ENCODE peak calls at places on chromosomes 6 and 20, in six cellular contexts. V is glutamatergic neuron; T is NB4; B is LoVo; D is stimulated activated CD4-positive, alpha-beta T cell treated with anti-CD3 and anti-CD28 coated beads, TNF-alpha, amount 100 ng/mL, for 1 hour; W is non-pigmented ciliary epithelial cell. J is an unnamed sample.

GRCh38 chr6:33064723-33065122 is 8.7 kb downstream of the HLA-DPA1 start:
- DNase-seq in W (no peak), V (no peak), B (no peak), T (no peak), D (no peak), J (no peak)

GRCh38 chr6:170110201-170111140 is 180.4 kb downstream of the DLL1 start:
- DNase-seq in B (no peak), V (no peak), W (no peak), D (no peak), T (no peak), J (no peak)

GRCh38 chr20:6636209-6637159 is 131.0 kb upstream of the BMP2 start:
- DNase-seq in V (no peak), B (peak), W (peak), D (no peak), T (peak), J (no peak)

GRCh38 chr20:1569417-1569861 is 11.9 kb upstream of the SIRPD start:
- DNase-seq in W (no peak), T (peak), B (no peak), V (no peak), D (no peak), J (no peak)

GRCh38 chr20:5859611-5860010 is 90.7 kb downstream of the TRMT6 start:
- DNase-seq in D (no peak), W (no peak), T (no peak), B (no peak), V (no peak), J (no peak)

GRCh38 chr6:140071115-140071514 is 696.7 kb upstream of the CITED2 start:
- DNase-seq in W (peak), D (no peak), B (no peak), V (no peak), T (no peak), J (no peak)

GRCh38 chr20:42484335-42484734 is 705.4 kb downstream of the PTPRT start:
- DNase-seq in T (no peak), D (no peak), V (no peak), W (no peak), B (no peak), J (no peak)

GRCh38 chr6:143348531-143348930 is 102.0 kb downstream of the ADAT2 start:
- DNase-seq in B (no peak), T (no peak), V (no peak), W (no peak), D (no peak), J (no peak)

GRCh38 chr6:9437836-9438235 is 977.0 kb downstream of the TFAP2A start:
- DNase-seq in T (no peak), B (no peak), W (no peak), D (no peak), V (no peak), J (no peak)

GRCh38 chr6:71473908-71474307 is 185.3 kb downstream of the OGFRL1 start:
- DNase-seq in V (no peak), D (no peak), W (peak), B (no peak), T (no peak), J (no peak)

GRCh38 chr6:107046316-107046715 is 18.3 kb downstream of the MTRES1 start:
- DNase-seq in T (no peak), W (no peak), V (no peak), B (no peak), D (no peak), J (no peak)

GRCh38 chr20:40956503-40956902 is 72.1 kb upstream of the TOP1 start:
- DNase-seq in B (no peak), W (no peak), D (no peak), T (peak), V (no peak), J (no peak)

GRCh38 chr20:10921491-10922010 is 247.8 kb upstream of the JAG1 start:
- DNase-seq in B (no peak), T (no peak), D (no peak), W (no peak), V (no peak), J (no peak)

GRCh38 chr20:48193626-48194025 is 408.3 kb upstream of the SULF2 start:
- DNase-seq in B (no peak), W (no peak), D (no peak), V (no peak), T (no peak), J (no peak)